ENCODE peak calls at places on chromosomes 4 and X, in five cellular contexts. E is GM06990, W is NCI-H1105 treated with DMSO at 0.1 percent for 48 hours, G is GM12865, S is lower lobe of right lung. B is an unnamed sample.

GRCh38 chrX:129726307-129727111 is 12.3 kb upstream of the XPNPEP2 start:
- DNase-seq in E (no peak), W (peak), G (peak), S (peak), B (peak)

GRCh38 chr4:173273956-173274355 is 60.2 kb downstream of the HMGB2 start:
- DNase-seq in E (no peak), W (no peak), G (no peak), S (no peak), B (no peak)

GRCh38 chr4:151772322-151772721 is 11.5 kb upstream of the GATB start:
- DNase-seq in E (no peak), W (no peak), G (no peak), S (no peak), B (no peak)

GRCh38 chr4:146742416-146742815 is 103.7 kb downstream of the POU4F2 start:
- DNase-seq in E (no peak), W (no peak), G (no peak), S (no peak), B (no peak)

GRCh38 chr4:155403886-155404285 is 27.1 kb upstream of the MAP9 start:
- DNase-seq in E (no peak), W (peak), G (peak), S (no peak), B (no peak)

GRCh38 chrX:155819966-155820491 is 61.1 kb upstream of the VAMP7 start:
- DNase-seq in E (peak), W (peak), G (peak), S (peak), B (peak)

GRCh38 chr4:22233257-22233656 is 282.6 kb downstream of the ADGRA3 start:
- DNase-seq in E (no peak), W (no peak), G (no peak), S (no peak), B (no peak)

GRCh38 chr4:17722361-17722710 is 59.1 kb downstream of the FAM184B start:
- DNase-seq in E (no peak), W (no peak), G (no peak), S (no peak), B (no peak)

B was measured in right lobe of liver.